ENCODE peak calls at places on chromosome 13, in eight cellular contexts. Q, L, O, I, J, X, R and C are unnamed samples.

GRCh38 chr13:59447846-59448620 is 715.7 kb downstream of the DIAPH3 start:
- DNase-seq in Q (peak; percentile 46), O (no peak), J (no peak), X (no peak), I (no peak), R (no peak), L (peak; percentile 93), C (no peak)

GRCh38 chr13:38024431-38024830 is 154.9 kb upstream of the TRPC4 start:
- DNase-seq in X (no peak), O (no peak), R (no peak), L (peak; percentile 43), I (no peak), Q (peak; percentile 42), J (no peak), C (peak; percentile 15)

GRCh38 chr13:44879452-44880058 is 109.7 kb downstream of the NUFIP1 start:
- DNase-seq in L (peak; percentile 48), O (no peak), Q (peak; percentile 80), J (no peak), R (peak; percentile 33), I (no peak), X (no peak), C (peak; percentile 58)

GRCh38 chr13:112821340-112822055 is 131.7 kb downstream of the ATP11A start:
- DNase-seq in Q (no peak), L (no peak), O (no peak), X (no peak), I (no peak), R (no peak), J (no peak), C (no peak)

GRCh38 chr13:38952827-38953226 is 37.8 kb downstream of the STOML3 start:
- DNase-seq in J (no peak), I (no peak), X (no peak), L (no peak), O (no peak), Q (no peak), R (no peak), C (no peak)

GRCh38 chr13:110382229-110382628 is 75.1 kb downstream of the COL4A2 start:
- DNase-seq in X (peak; percentile 76), L (peak; percentile 87), J (no peak), I (no peak), R (no peak), O (no peak), Q (peak; percentile 98), C (no peak)

GRCh38 chr13:33999830-34000605 is 182.1 kb downstream of the RFC3 start:
- DNase-seq in R (no peak), X (no peak), O (no peak), J (no peak), L (peak; percentile 14), Q (no peak), I (no peak), C (no peak)

GRCh38 chr13:73138967-73139491 is 80.2 kb downstream of the KLF5 start:
- DNase-seq in O (no peak), R (no peak), L (no peak), J (no peak), X (no peak), I (no peak), Q (no peak), C (no peak)

GRCh38 chr13:108214511-108215383 is 589 bp downstream of the LIG4 start:
- DNase-seq in J (no peak), Q (no peak), R (no peak), L (no peak), O (no peak), I (no peak), X (no peak), C (no peak)